ENCODE peak calls at places on chromosomes 5 and 9, in ten cellular contexts. K, I, L, Z, T, S, E, M, R and A are unnamed samples.

GRCh38 chr5:170380361-170380951 is 8.7 kb downstream of the KCNMB1 start:
- DNase-seq in T (no peak), Z (no peak), S (no peak), I (no peak), K (no peak), R (no peak), L (no peak), E (no peak), M (no peak), A (no peak)

GRCh38 chr9:93133641-93134017 is 422 bp downstream of the NINJ1 start:
- DNase-seq in K (peak; percentile 62), T (peak; percentile 10), L (peak; percentile 26), S (peak; percentile 75), Z (peak; percentile 82), M (peak; percentile 44), R (peak; percentile 92), E (no peak), I (peak; percentile 64), A (no peak)

GRCh38 chr9:121249563-121249962 is 18.4 kb upstream of the GSN start:
- DNase-seq in I (no peak), L (no peak), T (no peak), R (no peak), K (peak; percentile 53), Z (no peak), E (no peak), M (no peak), S (no peak), A (no peak)

GRCh38 chr5:139287890-139288635 is 5.5 kb upstream of the MATR3 start:
- DNase-seq in S (no peak), L (no peak), T (no peak), R (peak; percentile 46), M (no peak), K (peak; percentile 15), Z (peak; percentile 24), I (no peak), E (no peak), A (no peak)

GRCh38 chr5:77437194-77437593 is 54.9 kb downstream of the WDR41 start:
- DNase-seq in L (no peak), K (no peak), Z (no peak), I (no peak), M (no peak), T (peak; percentile 15), S (no peak), R (no peak), E (no peak), A (no peak)

GRCh38 chr5:41465493-41466171 is 44.8 kb downstream of the PLCXD3 start:
- DNase-seq in E (no peak), T (no peak), M (no peak), Z (peak; percentile 17), R (no peak), L (no peak), S (no peak), K (no peak), I (no peak), A (no peak)

GRCh38 chr9:135050072-135050990 is 37.1 kb upstream of the OLFM1 start:
- DNase-seq in E (no peak), S (no peak), I (no peak), L (no peak), K (no peak), Z (no peak), R (no peak), M (no peak), T (no peak), A (peak; percentile 10)

GRCh38 chr5:78361226-78361993 is 993 bp downstream of the SCAMP1 start:
- DNase-seq in I (peak; percentile 12), S (peak; percentile 18), T (peak; percentile 63), E (no peak), L (no peak), M (no peak), Z (peak; percentile 79), R (peak; percentile 82), K (peak; percentile 90), A (peak; percentile 28)

GRCh38 chr5:39176740-39177628 is 42.4 kb downstream of the FYB1 start:
- DNase-seq in T (no peak), I (no peak), E (no peak), M (peak; percentile 49), S (no peak), K (no peak), L (no peak), R (no peak), Z (no peak), A (peak; percentile 84)

GRCh38 chr5:146447734-146448380 is 724 bp downstream of the TCERG1 start:
- DNase-seq in K (peak; percentile 32), T (no peak), I (no peak), E (no peak), M (no peak), S (no peak), Z (peak; percentile 28), R (peak; percentile 80), L (no peak), A (peak; percentile 58)

GRCh38 chr9:110912701-110913291 is 125.5 kb downstream of the LPAR1 start:
- DNase-seq in E (no peak), S (no peak), T (no peak), K (no peak), I (no peak), R (peak; percentile 74), M (no peak), L (no peak), Z (peak; percentile 70), A (no peak)

GRCh38 chr5:89956838-89957237 is 452.7 kb downstream of the CETN3 start:
- DNase-seq in Z (no peak), L (no peak), R (no peak), T (no peak), I (no peak), M (no peak), K (no peak), S (no peak), E (no peak), A (no peak)

GRCh38 chr5:64861281-64861680 is 92.6 kb downstream of the CWC27 start:
- DNase-seq in E (no peak), K (no peak), Z (no peak), R (peak; percentile 10), I (no peak), M (no peak), S (no peak), L (no peak), T (no peak), A (no peak)

GRCh38 chr9:133098871-133099270 is 22.2 kb downstream of the RALGDS start:
- DNase-seq in T (no peak), R (no peak), L (no peak), S (no peak), Z (no peak), I (no peak), M (no peak), K (no peak), E (no peak), A (no peak)